ENCODE peak calls at places on chromosome 14, in five cellular contexts. F is psoas muscle, Q is transverse colon, H is keratinocyte, K is DND-41. V is an unnamed sample. For H3K4me1 and H3K36me3, the result is how much of the 10 kb centered on the place peaks cover.

GRCh38 chr14:93269341-93270068 is 62.4 kb downstream of the UBR7 start:
- DNase-seq in K (no peak), H (peak), Q (no peak), F (no peak), V (no peak)

GRCh38 chr14:25904446-25904845 is 693.4 kb downstream of the NOVA1 start:
- DNase-seq in H (no peak), K (no peak), F (no peak), Q (no peak), V (no peak)

GRCh38 chr14:92644166-92644565 is 104.3 kb downstream of the LGMN start:
- DNase-seq in H (peak), Q (no peak), K (no peak), F (no peak), V (no peak)

GRCh38 chr14:106564058-106564643 is 1037.8 kb downstream of the TMEM121 start:
- DNase-seq in K (peak), F (no peak), H (no peak), Q (peak), V (peak)

GRCh38 chr14:54908230-54908629 is 5.6 kb upstream of the GCH1 start:
- DNase-seq in Q (no peak), F (no peak), H (no peak), K (no peak), V (no peak)

GRCh38 chr14:51978566-51979398 is 10.6 kb upstream of the RTRAF start:
- DNase-seq in K (peak), F (peak), Q (peak), H (peak), V (peak)

GRCh38 chr14:58151264-58151700 is 731 bp downstream of the ARMH4 start:
- DNase-seq in H (no peak), F (no peak), Q (no peak), K (no peak), V (no peak)

GRCh38 chr14:59919582-59920377 is at the start of gene LRRC9:
- DNase-seq in Q (peak), K (peak), H (no peak), F (peak), V (peak)

GRCh38 chr14:39320318-39320717 is 86.6 kb downstream of the MIA2 start:
- DNase-seq in F (no peak), Q (no peak), K (no peak), H (no peak), V (no peak)

GRCh38 chr14:62557416-62557815 is 487.8 kb downstream of the KCNH5 start:
- DNase-seq in F (no peak), K (no peak), Q (no peak), H (no peak), V (no peak)

GRCh38 chr14:100033347-100034052 is 31.7 kb upstream of the EVL start:
- DNase-seq in F (no peak), K (no peak), Q (no peak), H (no peak), V (no peak)

GRCh38 chr14:68190032-68190431 is 370.5 kb downstream of the RAD51B start:
- DNase-seq in F (no peak), K (no peak), Q (no peak), H (no peak), V (no peak)

GRCh38 chr14:67620217-67620789 is 583 bp downstream of the ARG2 start:
- DNase-seq in Q (peak), F (no peak), H (no peak), K (no peak), V (peak)

GRCh38 chr14:50821471-50822464 is 9.2 kb downstream of the NIN start:
- DNase-seq in Q (peak), K (peak), F (no peak), H (peak), V (no peak)

GRCh38 chr14:68690106-68690960 is 102.5 kb downstream of the ZFP36L1 start:
- DNase-seq in F (no peak), Q (no peak), H (no peak), K (no peak), V (no peak)

GRCh38 chr14:72616294-72616693 is 277.6 kb downstream of the DPF3 start:
- DNase-seq in F (no peak), Q (no peak), K (no peak), H (no peak), V (no peak)

GRCh38 chr14:72615511-72616121 is 278.3 kb downstream of the DPF3 start:
- DNase-seq in F (peak), Q (no peak), K (no peak), H (peak), V (no peak)

GRCh38 chr14:72613975-72614319 is 280.0 kb downstream of the DPF3 start:
- DNase-seq in F (no peak), H (no peak), Q (no peak), K (no peak), V (no peak)

GRCh38 chr14:72614365-72614764 is 279.5 kb downstream of the DPF3 start:
- DNase-seq in Q (no peak), F (no peak), H (no peak), K (no peak), V (no peak)

GRCh38 chr14:72614891-72615410 is 278.9 kb downstream of the DPF3 start:
- DNase-seq in F (no peak), Q (no peak), K (no peak), H (no peak), V (no peak)
- H3K4me1 ChIP-seq in F (half or more), Q (under half), K (under half), H (under half), V (under half)

GRCh38 chr14:45028107-45028626 is 55.7 kb upstream of the PRPF39 start:
- DNase-seq in H (no peak), Q (no peak), F (no peak), K (no peak), V (no peak)
- H3K36me3 ChIP-seq in H (under half), Q (under half), F (half or more), K (under half), V (under half)

DNA sequence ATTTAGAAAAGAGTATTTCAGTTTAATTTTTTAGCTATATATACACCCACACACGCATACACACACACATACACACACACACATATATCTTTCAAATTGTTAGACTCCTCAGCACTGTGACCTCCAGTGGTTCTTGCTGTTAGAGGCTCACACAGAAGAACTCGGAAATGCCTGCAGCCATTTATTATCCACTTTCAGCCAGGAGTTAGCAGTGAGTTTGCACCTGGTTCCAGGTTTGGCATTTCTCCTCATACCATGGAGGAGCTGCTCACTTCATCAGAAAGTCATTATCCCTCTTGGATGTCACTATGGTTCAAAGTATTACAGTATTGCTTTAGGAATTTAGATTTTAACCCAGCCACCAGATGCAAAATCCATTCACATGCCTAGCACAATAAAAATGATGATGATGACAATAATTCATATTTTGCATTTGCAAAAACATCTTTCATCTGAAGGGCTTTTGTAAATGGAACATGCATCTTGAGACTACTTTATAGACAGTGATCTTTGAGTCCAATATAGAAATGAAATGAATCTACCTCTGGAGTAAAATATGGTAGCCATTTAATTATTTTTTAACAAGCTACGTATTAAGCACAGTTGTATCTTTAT is 42.3 kb downstream of the NPAS3 start:
- DNase-seq in Q (no peak), H (no peak), F (no peak), K (no peak), V (no peak)
- H3K4me3 ChIP-seq in Q (no peak), H (no peak), F (no peak), K (no peak), V (no peak)

DNA sequence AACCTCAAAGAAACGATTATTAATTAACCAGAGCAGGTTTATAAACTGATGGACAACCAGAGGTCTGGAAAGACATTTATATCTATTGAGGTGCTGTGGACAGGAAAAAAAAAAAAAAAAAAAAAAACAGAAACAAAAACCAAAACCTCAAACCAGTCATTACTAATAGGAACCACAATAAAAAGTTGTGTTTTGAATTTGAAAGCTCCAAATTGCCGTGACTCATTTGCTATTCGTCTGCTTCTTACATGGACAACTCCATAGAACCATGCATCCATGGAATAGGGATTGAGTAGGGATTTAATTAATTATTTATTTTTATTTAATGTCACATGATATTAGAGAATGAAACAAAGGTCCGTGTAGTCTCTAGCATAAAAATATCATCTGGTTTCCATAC is 134.1 kb upstream of the SSTR1 start:
- DNase-seq in Q (no peak), H (no peak), F (no peak), K (no peak), V (no peak)
- H3K4me1 ChIP-seq in Q (under half), H (under half), F (under half), K (half or more), V (under half)

DNA sequence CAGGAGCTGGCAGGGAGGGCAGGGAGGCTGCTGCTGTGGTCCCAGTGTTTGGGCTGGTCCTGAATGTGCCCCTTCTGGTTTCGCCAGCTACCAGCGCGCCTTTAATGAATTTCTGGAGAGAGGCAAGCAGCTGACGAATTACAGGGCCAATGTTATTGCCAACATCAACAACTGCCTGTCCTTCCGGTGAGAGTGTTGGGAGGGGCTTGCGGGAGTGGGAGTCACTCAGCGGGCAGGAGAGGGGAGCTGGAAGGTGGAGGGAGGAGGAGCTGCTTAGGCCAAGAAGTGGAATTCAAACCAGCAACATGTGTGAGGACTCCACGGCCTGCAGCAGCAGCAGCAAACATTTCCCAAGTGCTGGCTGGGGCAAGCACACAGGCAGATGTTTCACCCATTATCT is 7.7 kb downstream of the TNFAIP2 start:
- DNase-seq in Q (no peak), F (no peak), K (no peak), H (no peak), V (no peak)
- H3K36me3 ChIP-seq in Q (under half), F (half or more), K (under half), H (under half), V (under half)

DNA sequence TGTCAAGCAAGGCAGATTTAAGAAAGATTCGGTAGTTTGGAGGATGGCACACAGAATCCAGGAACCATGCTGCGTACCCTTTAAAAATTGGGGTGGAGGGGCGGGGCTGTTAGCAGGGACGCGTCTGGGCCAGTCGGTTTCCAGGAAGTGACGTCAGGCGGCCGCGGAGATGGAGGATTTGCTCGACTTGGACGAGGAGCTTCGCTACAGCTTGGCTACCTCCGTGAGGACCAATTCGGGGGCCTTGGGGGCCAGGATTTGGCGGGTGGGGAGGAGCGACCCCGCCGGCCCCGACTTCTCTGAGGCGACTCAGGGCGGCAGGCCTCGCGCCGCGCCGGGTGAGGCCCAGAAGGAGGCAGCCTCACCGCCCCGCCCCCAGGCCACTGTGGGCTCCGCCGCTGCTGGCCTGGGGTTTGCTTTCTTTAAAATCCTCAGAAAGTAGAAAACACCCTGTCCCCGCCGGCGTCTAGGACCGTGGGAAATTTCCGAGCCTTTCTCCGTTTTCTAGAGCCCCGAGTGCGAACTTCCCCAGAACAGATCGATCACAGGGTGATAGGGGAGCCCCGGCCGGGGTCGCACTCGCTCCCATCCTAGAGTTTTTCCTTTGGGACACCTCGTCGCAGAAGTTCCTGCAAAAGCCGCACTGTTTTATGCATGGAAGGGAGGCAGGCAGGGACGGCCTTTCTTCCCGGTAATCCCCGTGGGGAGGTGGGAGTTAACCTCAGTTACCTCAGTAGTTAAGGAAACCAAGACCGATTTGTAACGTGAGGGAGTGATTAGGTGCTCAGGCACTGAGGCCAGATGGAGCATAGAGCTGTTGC is at the start of gene IFT43:
- DNase-seq in H (no peak), Q (peak), F (peak), K (peak), V (peak)
- H3K4me3 ChIP-seq in H (peak), Q (peak), F (peak), K (peak), V (peak)

GRCh38 chr14:104789752-104790743 is 5.5 kb downstream of the AKT1 start:
- DNase-seq in K (no peak), H (no peak), F (no peak), Q (no peak), V (no peak)
- H3K4me1 ChIP-seq in K (under half), H (under half), F (under half), Q (under half), V (under half)

V was measured in Caco-2.